ENCODE peak calls at places on chromosomes 1 and 21, in five cellular contexts. G is fibroblast of lung, M is lower lobe of right lung, Z is endothelial cell, E is heart left ventricle. Y is an unnamed sample.
A peak's percentile ranks its signal among the peaks of the same experiment; 100 is the strongest.

GRCh38 chr1:239757711-239758110 is 334.0 kb upstream of the FMN2 start:
- DNase-seq in E (no peak), Z (no peak), M (no peak), G (no peak), Y (no peak)

GRCh38 chr1:41474490-41475271 is 9.8 kb downstream of the EDN2 start:
- DNase-seq in Z (no peak), G (no peak), M (peak; percentile 66), E (no peak), Y (peak; percentile 88)

GRCh38 chr1:220170836-220171526 is 77.0 kb downstream of the IARS2 start:
- DNase-seq in E (no peak), M (no peak), Z (no peak), G (no peak), Y (no peak)

GRCh38 chr1:20069932-20070331 is at the start of gene PLA2G5:
- DNase-seq in Z (no peak), G (peak; percentile 21), E (peak; percentile 86), M (no peak), Y (no peak)

GRCh38 chr1:16163882-16164820 is 8.3 kb upstream of the EPHA2 start:
- DNase-seq in M (no peak), E (no peak), G (peak; percentile 98), Z (no peak), Y (no peak)

GRCh38 chr1:240149488-240150094 is 57.9 kb downstream of the FMN2 start:
- DNase-seq in E (no peak), Z (peak; percentile 36), M (no peak), G (peak; percentile 56), Y (no peak)

GRCh38 chr1:34113887-34114286 is 51.1 kb downstream of the CSMD2 start:
- DNase-seq in E (no peak), G (no peak), M (no peak), Z (peak; percentile 40), Y (no peak)

GRCh38 chr1:39270368-39270767 is 65.9 kb downstream of the MACF1 start:
- DNase-seq in E (no peak), M (no peak), G (no peak), Z (no peak), Y (no peak)

GRCh38 chr1:27418326-27418761 is 25.9 kb downstream of the GPR3 start:
- DNase-seq in M (peak; percentile 62), G (peak; percentile 94), Z (no peak), E (peak; percentile 69), Y (no peak)

GRCh38 chr1:17168480-17168878 is 36.4 kb upstream of the PADI1 start:
- DNase-seq in Z (no peak), G (peak; percentile 48), E (no peak), M (no peak), Y (no peak)

GRCh38 chr1:192660613-192661012 is 24.7 kb downstream of the RGS13 start:
- DNase-seq in Z (no peak), M (no peak), G (no peak), E (no peak), Y (no peak)

GRCh38 chr21:28779914-28780313 is 212.8 kb downstream of the LTN1 start:
- DNase-seq in E (no peak), G (no peak), Z (no peak), M (no peak), Y (no peak)

GRCh38 chr1:99980928-99981327 is 11.1 kb downstream of the SLC35A3 start:
- DNase-seq in E (no peak), M (no peak), G (no peak), Z (no peak), Y (no peak)

GRCh38 chr21:16330340-16331319 is 600.8 kb downstream of the USP25 start:
- DNase-seq in M (no peak), E (no peak), G (peak; percentile 89), Z (peak; percentile 7), Y (no peak)

GRCh38 chr1:87556326-87556725 is 227.6 kb downstream of the LMO4 start:
- DNase-seq in E (no peak), G (peak; percentile 12), Z (no peak), M (no peak), Y (no peak)

GRCh38 chr1:27391511-27392095 is 819 bp upstream of the GPR3 start:
- DNase-seq in M (no peak), E (peak; percentile 74), G (peak; percentile 45), Z (no peak), Y (no peak)

GRCh38 chr1:168348146-168348709 is 67.6 kb downstream of the TBX19 start:
- DNase-seq in E (no peak), G (peak; percentile 30), M (no peak), Z (no peak), Y (no peak)

GRCh38 chr21:18764720-18765119 is 361.1 kb upstream of the TMPRSS15 start:
- DNase-seq in G (no peak), Z (no peak), M (no peak), E (no peak), Y (no peak)

GRCh38 chr1:29121951-29122661 is 1.6 kb downstream of the TMEM200B start:
- DNase-seq in Z (peak; percentile 32), G (peak; percentile 42), E (peak; percentile 48), M (peak; percentile 54), Y (peak; percentile 66)

GRCh38 chr1:150536836-150537731 is 12.1 kb upstream of the ADAMTSL4 start:
- DNase-seq in G (no peak), Z (no peak), E (no peak), M (no peak), Y (no peak)

DNA sequence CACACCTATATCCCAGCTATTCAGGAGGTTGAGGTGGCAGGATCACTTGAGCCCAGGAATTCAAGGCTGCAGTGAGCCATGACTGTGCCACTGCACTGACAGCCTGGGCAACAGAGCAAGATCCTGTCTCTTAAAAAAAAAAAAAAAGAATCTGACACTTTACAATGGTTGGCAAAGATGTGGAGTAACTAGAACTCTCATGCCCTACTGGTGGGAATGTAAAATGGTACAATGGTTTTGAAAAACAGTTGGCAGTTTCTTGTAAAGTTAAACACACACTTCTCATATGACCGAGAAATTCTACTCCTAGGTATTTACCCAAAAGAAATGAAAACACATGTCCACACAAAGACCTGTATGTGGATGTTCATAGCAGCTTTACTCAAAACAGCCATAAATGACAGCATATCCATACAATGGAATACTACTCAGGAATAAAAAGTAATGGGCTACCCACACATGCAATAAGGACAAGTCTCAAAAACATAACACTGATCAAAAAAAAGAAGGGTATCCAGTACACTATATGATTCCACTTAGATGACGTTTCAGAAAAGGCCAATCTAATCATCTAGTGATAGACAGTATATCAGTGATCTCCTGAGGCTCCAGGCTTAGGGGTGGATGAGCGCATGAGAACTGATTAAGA is 58.1 kb downstream of the HLCS start:
- DNase-seq in G (peak; percentile 28), M (no peak), E (no peak), Z (no peak), Y (no peak)
- TF ChIP-seq CTCF in G (peak; percentile 11), M (no peak), E (no peak), Z (peak; percentile 36), Y (peak; percentile 70)

GRCh38 chr1:214085325-214085724 is 97.6 kb downstream of the PROX1 start:
- DNase-seq in M (no peak), Z (no peak), E (no peak), G (no peak), Y (no peak)
- TF ChIP-seq CTCF in M (no peak), Z (no peak), E (no peak), G (no peak), Y (no peak)

GRCh38 chr1:206809504-206810084 is 37.3 kb upstream of the IL10 start:
- DNase-seq in G (peak; percentile 60), M (no peak), Z (peak; percentile 13), E (no peak), Y (no peak)
- TF ChIP-seq CTCF in G (peak; percentile 53), M (no peak), Z (no peak), E (peak; percentile 22), Y (peak; percentile 76)

DNA sequence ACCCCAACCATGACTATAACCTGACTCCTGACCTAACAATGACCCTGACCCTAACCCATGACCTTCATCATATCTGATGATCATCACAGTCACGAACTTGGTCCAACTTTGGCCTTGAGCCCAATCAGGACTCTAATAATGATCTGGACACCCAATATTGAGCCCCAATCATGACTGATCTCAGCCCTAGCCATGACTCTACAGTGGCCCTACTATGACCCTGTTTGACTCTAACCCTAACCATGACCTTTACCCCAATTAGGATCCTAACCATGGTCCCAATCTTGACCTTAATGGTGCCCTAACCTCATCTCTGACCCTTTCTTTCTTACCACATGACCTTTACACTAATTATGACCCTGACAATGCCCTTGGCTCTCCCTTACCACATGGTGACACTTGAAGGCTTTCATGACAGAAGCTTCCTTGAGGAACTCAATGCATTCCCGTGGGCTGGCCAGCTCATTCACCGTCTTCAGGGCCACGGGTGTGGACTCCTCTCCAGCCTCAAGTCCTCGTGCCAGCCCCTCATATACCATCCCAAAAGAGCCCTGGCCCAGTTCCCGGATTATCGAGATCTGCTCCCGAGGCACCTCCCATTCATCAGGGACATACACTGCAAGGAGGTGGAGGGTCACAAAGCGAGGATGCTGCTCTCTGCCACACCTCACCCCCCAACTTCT is 16.2 kb downstream of the INSRR start:
- DNase-seq in G (no peak), E (no peak), Z (no peak), M (no peak), Y (peak; percentile 72)
- TF ChIP-seq CTCF in G (no peak), E (no peak), Z (no peak), M (no peak), Y (no peak)

GRCh38 chr1:198086051-198086745 is 70.6 kb upstream of the NEK7 start:
- DNase-seq in E (no peak), M (no peak), G (no peak), Z (no peak), Y (no peak)

GRCh38 chr1:198087831-198088230 is 69.0 kb upstream of the NEK7 start:
- DNase-seq in Z (no peak), M (no peak), E (no peak), G (no peak), Y (no peak)

GRCh38 chr1:198083549-198083948 is 73.2 kb upstream of the NEK7 start:
- DNase-seq in E (no peak), M (no peak), Z (no peak), G (no peak), Y (no peak)

GRCh38 chr1:198084509-198084908 is 72.3 kb upstream of the NEK7 start:
- DNase-seq in E (no peak), Z (no peak), G (no peak), M (no peak), Y (no peak)

GRCh38 chr1:198088360-198089071 is 68.3 kb upstream of the NEK7 start:
- DNase-seq in E (no peak), G (peak; percentile 73), M (peak; percentile 46), Z (no peak), Y (no peak)
- TF ChIP-seq CTCF in E (peak; percentile 69), G (peak; percentile 67), M (peak; percentile 57), Z (peak; percentile 76), Y (peak; percentile 91)

DNA sequence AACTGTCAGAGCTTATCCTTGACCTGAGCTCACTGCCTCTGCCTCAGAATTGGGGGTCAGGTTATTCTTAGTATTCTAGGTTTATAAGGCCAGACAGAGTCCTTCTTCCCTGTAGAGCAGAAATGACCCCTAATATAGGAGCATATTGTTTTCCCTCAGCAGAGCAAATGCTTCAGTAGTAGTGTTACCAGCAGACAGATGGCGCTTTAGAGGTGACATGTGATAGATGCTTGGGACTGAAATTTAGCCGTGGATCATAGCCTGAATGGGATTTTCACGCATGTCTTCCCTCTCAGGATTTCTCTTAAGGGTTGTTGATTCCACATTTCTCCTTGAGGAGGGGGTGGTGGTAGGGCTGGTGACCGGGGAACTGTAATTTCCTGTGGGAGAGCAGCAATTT is 24.5 kb downstream of the ADARB1 start:
- DNase-seq in G (no peak), M (no peak), Z (no peak), E (no peak), Y (no peak)
- TF ChIP-seq CTCF in G (peak; percentile 29), M (peak; percentile 25), Z (no peak), E (no peak), Y (peak; percentile 73)